ENCODE peak calls at places on chromosomes 6 and 20, in six cellular contexts. One of them, this sample, is unnamed.

GRCh38 chr20:49567421-49568256 is at the start of gene PTGIS:
- DNase-seq in astrocyte of the spinal cord: no peak
- DNase-seq in activated T-helper 9 cell treated with anti-CD3 and anti-CD28 coated beads, Interleukin-2, amount 50 U/mL, for 16 hours: no peak
- DNase-seq in GM13977: no peak
- DNase-seq in ecto neural progenitor cell: peak
- DNase-seq in NCI-H446 treated with DMSO at 0.1 percent for 48 hours: no peak
- DNase-seq in this sample: no peak

GRCh38 chr6:45076217-45076616 is 251.9 kb upstream of the RUNX2 start:
- DNase-seq in astrocyte of the spinal cord: peak
- DNase-seq in activated T-helper 9 cell treated with anti-CD3 and anti-CD28 coated beads, Interleukin-2, amount 50 U/mL, for 16 hours: no peak
- DNase-seq in GM13977: no peak
- DNase-seq in ecto neural progenitor cell: no peak
- DNase-seq in NCI-H446 treated with DMSO at 0.1 percent for 48 hours: no peak
- DNase-seq in this sample: no peak

GRCh38 chr20:61263938-61264337 is 11.9 kb downstream of the CDH4 start:
- DNase-seq in astrocyte of the spinal cord: no peak
- DNase-seq in activated T-helper 9 cell treated with anti-CD3 and anti-CD28 coated beads, Interleukin-2, amount 50 U/mL, for 16 hours: no peak
- DNase-seq in GM13977: no peak
- DNase-seq in ecto neural progenitor cell: no peak
- DNase-seq in NCI-H446 treated with DMSO at 0.1 percent for 48 hours: no peak
- DNase-seq in this sample: no peak

GRCh38 chr6:26651382-26651781 is 8.2 kb downstream of the ZNF322 start:
- DNase-seq in astrocyte of the spinal cord: no peak
- DNase-seq in activated T-helper 9 cell treated with anti-CD3 and anti-CD28 coated beads, Interleukin-2, amount 50 U/mL, for 16 hours: no peak
- DNase-seq in GM13977: no peak
- DNase-seq in ecto neural progenitor cell: no peak
- DNase-seq in NCI-H446 treated with DMSO at 0.1 percent for 48 hours: no peak
- DNase-seq in this sample: no peak

GRCh38 chr6:86529635-86530034 is 407.7 kb upstream of the HTR1E start:
- DNase-seq in astrocyte of the spinal cord: no peak
- DNase-seq in activated T-helper 9 cell treated with anti-CD3 and anti-CD28 coated beads, Interleukin-2, amount 50 U/mL, for 16 hours: no peak
- DNase-seq in GM13977: no peak
- DNase-seq in ecto neural progenitor cell: no peak
- DNase-seq in NCI-H446 treated with DMSO at 0.1 percent for 48 hours: no peak
- DNase-seq in this sample: no peak

GRCh38 chr6:144062757-144063156 is 32.6 kb downstream of the SF3B5 start:
- DNase-seq in astrocyte of the spinal cord: no peak
- DNase-seq in activated T-helper 9 cell treated with anti-CD3 and anti-CD28 coated beads, Interleukin-2, amount 50 U/mL, for 16 hours: no peak
- DNase-seq in GM13977: peak
- DNase-seq in ecto neural progenitor cell: no peak
- DNase-seq in NCI-H446 treated with DMSO at 0.1 percent for 48 hours: no peak
- DNase-seq in this sample: no peak

GRCh38 chr6:11766589-11767450 is 11.8 kb downstream of the ADTRP start:
- DNase-seq in astrocyte of the spinal cord: peak
- DNase-seq in activated T-helper 9 cell treated with anti-CD3 and anti-CD28 coated beads, Interleukin-2, amount 50 U/mL, for 16 hours: no peak
- DNase-seq in GM13977: no peak
- DNase-seq in ecto neural progenitor cell: no peak
- DNase-seq in NCI-H446 treated with DMSO at 0.1 percent for 48 hours: peak
- DNase-seq in this sample: no peak

GRCh38 chr6:7224726-7225125 is 88.3 kb downstream of the SSR1 start:
- DNase-seq in astrocyte of the spinal cord: no peak
- DNase-seq in activated T-helper 9 cell treated with anti-CD3 and anti-CD28 coated beads, Interleukin-2, amount 50 U/mL, for 16 hours: no peak
- DNase-seq in GM13977: no peak
- DNase-seq in ecto neural progenitor cell: no peak
- DNase-seq in NCI-H446 treated with DMSO at 0.1 percent for 48 hours: no peak
- DNase-seq in this sample: no peak

GRCh38 chr20:46060301-46060881 is 29.4 kb downstream of the NCOA5 start:
- DNase-seq in astrocyte of the spinal cord: no peak
- DNase-seq in activated T-helper 9 cell treated with anti-CD3 and anti-CD28 coated beads, Interleukin-2, amount 50 U/mL, for 16 hours: no peak
- DNase-seq in GM13977: no peak
- DNase-seq in ecto neural progenitor cell: peak
- DNase-seq in NCI-H446 treated with DMSO at 0.1 percent for 48 hours: no peak
- DNase-seq in this sample: no peak

GRCh38 chr6:81892911-81893310 is 140.4 kb upstream of the TENT5A start:
- DNase-seq in astrocyte of the spinal cord: no peak
- DNase-seq in activated T-helper 9 cell treated with anti-CD3 and anti-CD28 coated beads, Interleukin-2, amount 50 U/mL, for 16 hours: no peak
- DNase-seq in GM13977: no peak
- DNase-seq in ecto neural progenitor cell: no peak
- DNase-seq in NCI-H446 treated with DMSO at 0.1 percent for 48 hours: no peak
- DNase-seq in this sample: no peak

GRCh38 chr6:24495516-24495847 is 713 bp downstream of the ALDH5A1 start:
- DNase-seq in astrocyte of the spinal cord: peak
- DNase-seq in activated T-helper 9 cell treated with anti-CD3 and anti-CD28 coated beads, Interleukin-2, amount 50 U/mL, for 16 hours: peak
- DNase-seq in GM13977: peak
- DNase-seq in ecto neural progenitor cell: no peak
- DNase-seq in NCI-H446 treated with DMSO at 0.1 percent for 48 hours: no peak
- DNase-seq in this sample: no peak

GRCh38 chr6:116246089-116246488 is 7.8 kb downstream of the TSPYL4 start:
- DNase-seq in astrocyte of the spinal cord: peak
- DNase-seq in activated T-helper 9 cell treated with anti-CD3 and anti-CD28 coated beads, Interleukin-2, amount 50 U/mL, for 16 hours: no peak
- DNase-seq in GM13977: no peak
- DNase-seq in ecto neural progenitor cell: no peak
- DNase-seq in NCI-H446 treated with DMSO at 0.1 percent for 48 hours: no peak
- DNase-seq in this sample: no peak